ENCODE peak calls at places on chromosomes 12 and 14, in nine cellular contexts. N is gastrocnemius medialis, I is heart left ventricle, Y is tibial artery, D is brain microvascular endothelial cell, Z is HFF-Myc, F is sigmoid colon, K is AG04450, R is uterus. O is an unnamed sample.

GRCh38 chr12:67035121-67035520 is 234.0 kb upstream of the CAND1 start:
- DNase-seq in N (no peak), I (no peak), Y (no peak), D (no peak), Z (no peak), F (no peak), K (no peak), R (no peak), O (no peak)

GRCh38 chr12:9064201-9064814 is 51.4 kb downstream of the A2M start:
- DNase-seq in N (peak; percentile 45), I (peak; percentile 70), Y (peak; percentile 70), D (peak; percentile 22), Z (no peak), F (peak; percentile 79), K (no peak), R (peak; percentile 54), O (no peak)

GRCh38 chr12:12681061-12681765 is 14.8 kb downstream of the GPR19 start:
- DNase-seq in N (no peak), I (no peak), Y (no peak), D (no peak), Z (no peak), F (no peak), K (no peak), R (no peak), O (no peak)

GRCh38 chr12:65123435-65124063 is 2.4 kb upstream of the WIF1 start:
- DNase-seq in N (no peak), I (no peak), Y (no peak), D (no peak), Z (peak; percentile 17), F (no peak), K (no peak), R (no peak), O (no peak)

GRCh38 chr14:86481105-86481504 is 951.2 kb downstream of the FLRT2 start:
- DNase-seq in N (no peak), I (no peak), Y (no peak), D (peak; percentile 5), Z (no peak), F (no peak), K (no peak), R (no peak), O (no peak)

GRCh38 chr12:79006306-79006705 is 141.7 kb downstream of the SYT1 start:
- DNase-seq in N (no peak), I (no peak), Y (no peak), D (peak; percentile 2), Z (no peak), F (no peak), K (no peak), R (no peak), O (no peak)

GRCh38 chr12:59194794-59195193 is 274.5 kb upstream of the LRIG3 start:
- DNase-seq in N (no peak), I (no peak), Y (no peak), D (no peak), Z (no peak), F (no peak), K (no peak), R (no peak), O (no peak)

GRCh38 chr12:57864811-57865751 is 18.6 kb upstream of the CTDSP2 start:
- DNase-seq in N (peak; percentile 48), I (peak; percentile 80), Y (peak; percentile 79), D (peak; percentile 74), Z (no peak), F (peak; percentile 91), K (no peak), R (peak; percentile 89), O (no peak)

GRCh38 chr14:104168603-104169002 is 30.2 kb downstream of the KIF26A start:
- DNase-seq in N (no peak), I (no peak), Y (no peak), D (no peak), Z (no peak), F (no peak), K (no peak), R (no peak), O (no peak)

GRCh38 chr12:452667-453210 is 7.0 kb upstream of the B4GALNT3 start:
- DNase-seq in N (no peak), I (no peak), Y (no peak), D (no peak), Z (no peak), F (no peak), K (no peak), R (no peak), O (no peak)

GRCh38 chr14:28375295-28375694 is 391.3 kb upstream of the FOXG1 start:
- DNase-seq in N (no peak), I (no peak), Y (no peak), D (peak; percentile 10), Z (no peak), F (no peak), K (no peak), R (no peak), O (no peak)

GRCh38 chr12:29681370-29681769 is 102.4 kb downstream of the TMTC1 start:
- DNase-seq in N (no peak), I (no peak), Y (no peak), D (no peak), Z (no peak), F (no peak), K (no peak), R (no peak), O (no peak)

GRCh38 chr14:68692916-68693771 is 99.7 kb downstream of the ZFP36L1 start:
- DNase-seq in N (no peak), I (no peak), Y (peak; percentile 38), D (peak; percentile 48), Z (no peak), F (peak; percentile 64), K (peak; percentile 33), R (peak; percentile 34), O (no peak)

GRCh38 chr12:99224237-99224636 is 423.3 kb upstream of the GARIN6 start:
- DNase-seq in N (no peak), I (no peak), Y (no peak), D (no peak), Z (no peak), F (no peak), K (no peak), R (no peak), O (no peak)
- TF ChIP-seq CTCF in N (no peak), I (no peak), Y (no peak), D (no peak), Z (no peak), F (no peak), K (no peak), R (no peak), O (no peak)

DNA sequence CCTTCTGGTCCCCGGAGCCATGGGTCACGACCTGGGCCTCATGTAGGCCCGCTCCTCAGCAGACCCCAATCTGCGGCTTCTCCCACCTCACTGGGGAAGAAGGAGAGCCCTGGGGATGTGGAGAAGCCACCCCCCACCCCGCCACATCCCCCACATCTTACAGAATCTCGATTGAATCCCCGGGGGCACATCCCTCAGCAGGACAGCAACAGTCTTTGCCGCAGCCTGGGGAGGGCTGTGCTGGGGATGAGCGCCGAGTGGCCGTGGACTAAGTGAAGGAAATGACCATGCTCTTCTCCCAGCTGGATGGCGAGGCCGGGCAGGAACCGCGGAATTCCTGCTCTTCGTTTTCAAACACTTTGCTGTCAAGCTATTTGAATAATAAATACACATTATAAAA is 169.0 kb upstream of the RTL1 start:
- DNase-seq in N (no peak), I (peak; percentile 8), Y (peak; percentile 7), D (no peak), Z (no peak), F (no peak), K (no peak), R (no peak), O (peak; percentile 9)
- TF ChIP-seq CTCF in N (no peak), I (no peak), Y (no peak), D (no peak), Z (no peak), F (no peak), K (no peak), R (no peak), O (no peak)

DNA sequence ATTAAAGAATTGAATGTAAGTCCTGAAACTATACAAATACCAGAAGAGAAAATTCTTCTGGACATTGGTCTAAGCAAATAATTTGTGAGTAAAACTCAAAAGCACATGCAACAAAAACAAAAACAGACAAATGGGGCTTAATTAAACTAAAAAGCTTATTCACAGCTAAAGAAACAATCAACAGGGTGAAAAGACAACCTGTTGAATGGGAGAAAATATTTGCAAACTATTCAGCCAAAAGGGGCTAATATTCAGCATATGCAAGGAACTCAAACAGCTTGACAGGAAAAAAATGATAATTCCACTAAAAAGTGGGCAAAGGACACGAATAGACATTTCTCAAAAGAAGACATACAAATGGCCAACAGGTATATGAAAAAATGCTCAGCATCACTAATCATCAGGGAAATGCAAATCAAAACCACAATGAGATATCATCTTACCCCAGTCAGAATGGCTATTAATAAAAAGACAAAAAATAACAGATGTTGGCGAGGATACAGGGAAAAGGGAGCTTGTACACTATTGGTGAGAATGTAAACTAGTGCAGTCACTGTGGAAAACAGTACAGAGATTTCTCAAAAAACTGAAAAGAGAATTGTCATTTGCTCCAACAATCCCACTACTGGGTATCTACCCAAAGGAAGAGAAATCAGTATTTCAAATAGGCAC is 177.5 kb upstream of the RTL1 start:
- DNase-seq in N (no peak), I (no peak), Y (no peak), D (no peak), Z (no peak), F (no peak), K (no peak), R (no peak), O (no peak)
- TF ChIP-seq CTCF in N (no peak), I (no peak), Y (no peak), D (no peak), Z (no peak), F (no peak), K (no peak), R (no peak), O (no peak)

GRCh38 chr14:69711065-69711464 is 55.9 kb upstream of the SRSF5 start:
- DNase-seq in N (no peak), I (peak; percentile 74), Y (no peak), D (no peak), Z (no peak), F (peak; percentile 88), K (no peak), R (peak; percentile 77), O (no peak)

GRCh38 chr14:69711471-69712216 is 55.3 kb upstream of the SRSF5 start:
- DNase-seq in N (no peak), I (peak; percentile 60), Y (peak; percentile 41), D (no peak), Z (no peak), F (peak; percentile 74), K (no peak), R (no peak), O (no peak)

GRCh38 chr14:69710378-69710777 is 56.6 kb upstream of the SRSF5 start:
- DNase-seq in N (no peak), I (no peak), Y (no peak), D (no peak), Z (no peak), F (no peak), K (no peak), R (no peak), O (no peak)

GRCh38 chr14:69708049-69708448 is 58.9 kb upstream of the SRSF5 start:
- DNase-seq in N (no peak), I (no peak), Y (no peak), D (no peak), Z (no peak), F (no peak), K (no peak), R (no peak), O (no peak)

GRCh38 chr14:69708586-69709169 is 58.3 kb upstream of the SRSF5 start:
- DNase-seq in N (no peak), I (no peak), Y (no peak), D (no peak), Z (no peak), F (no peak), K (no peak), R (no peak), O (no peak)
- TF ChIP-seq CTCF in N (no peak), I (no peak), Y (no peak), D (peak; percentile 60), Z (peak; percentile 29), F (no peak), K (peak; percentile 45), R (no peak), O (no peak)